ENCODE peak calls at places on chromosomes 4 and X, in eight cellular contexts. One of them, this sample, is unnamed.

GRCh38 chr4:80309301-80310004 is 26.1 kb upstream of the CFAP299 start:
- DNase-seq in HCT116: no peak
- DNase-seq in GM12878: no peak
- DNase-seq in GM23338: no peak
- DNase-seq in stomach: no peak
- DNase-seq in breast epithelium: no peak
- DNase-seq in suprapubic skin: no peak
- DNase-seq in transverse colon: no peak
- DNase-seq in this sample: no peak

GRCh38 chrX:19627533-19627932 is 112.2 kb upstream of the MAP3K15 start:
- DNase-seq in HCT116: no peak
- DNase-seq in GM12878: no peak
- DNase-seq in GM23338: no peak
- DNase-seq in stomach: no peak
- DNase-seq in breast epithelium: no peak
- DNase-seq in suprapubic skin: no peak
- DNase-seq in transverse colon: no peak
- DNase-seq in this sample: no peak

GRCh38 chrX:14064632-14065432 is 35.1 kb upstream of the GEMIN8 start:
- DNase-seq in HCT116: peak; percentile 13
- DNase-seq in GM12878: no peak
- DNase-seq in GM23338: no peak
- DNase-seq in stomach: no peak
- DNase-seq in breast epithelium: no peak
- DNase-seq in suprapubic skin: no peak
- DNase-seq in transverse colon: peak; percentile 38
- DNase-seq in this sample: no peak

GRCh38 chr4:8369426-8370105 is 71.0 kb downstream of the ACOX3 start:
- DNase-seq in HCT116: no peak
- DNase-seq in GM12878: no peak
- DNase-seq in GM23338: no peak
- DNase-seq in stomach: no peak
- DNase-seq in breast epithelium: no peak
- DNase-seq in suprapubic skin: no peak
- DNase-seq in transverse colon: no peak
- DNase-seq in this sample: no peak

GRCh38 chrX:135434258-135435138 is 12.8 kb downstream of the SMIM10L2A start:
- DNase-seq in HCT116: no peak
- DNase-seq in GM12878: no peak
- DNase-seq in GM23338: no peak
- DNase-seq in stomach: no peak
- DNase-seq in breast epithelium: no peak
- DNase-seq in suprapubic skin: no peak
- DNase-seq in transverse colon: no peak
- DNase-seq in this sample: no peak

GRCh38 chr4:148793221-148793620 is 351.0 kb upstream of the NR3C2 start:
- DNase-seq in HCT116: no peak
- DNase-seq in GM12878: no peak
- DNase-seq in GM23338: no peak
- DNase-seq in stomach: no peak
- DNase-seq in breast epithelium: no peak
- DNase-seq in suprapubic skin: no peak
- DNase-seq in transverse colon: no peak
- DNase-seq in this sample: no peak

GRCh38 chr4:16117164-16117563 is 33.3 kb upstream of the PROM1 start:
- DNase-seq in HCT116: no peak
- DNase-seq in GM12878: no peak
- DNase-seq in GM23338: no peak
- DNase-seq in stomach: no peak
- DNase-seq in breast epithelium: no peak
- DNase-seq in suprapubic skin: no peak
- DNase-seq in transverse colon: no peak
- DNase-seq in this sample: no peak

GRCh38 chrX:119654112-119654531 is 38.8 kb downstream of the SEPTIN6 start:
- DNase-seq in HCT116: no peak
- DNase-seq in GM12878: no peak
- DNase-seq in GM23338: peak; percentile 35
- DNase-seq in stomach: no peak
- DNase-seq in breast epithelium: no peak
- DNase-seq in suprapubic skin: no peak
- DNase-seq in transverse colon: no peak
- DNase-seq in this sample: no peak

GRCh38 chr4:46445689-46446339 is 55.9 kb upstream of the GABRA2 start:
- DNase-seq in HCT116: no peak
- DNase-seq in GM12878: no peak
- DNase-seq in GM23338: no peak
- DNase-seq in stomach: no peak
- DNase-seq in breast epithelium: no peak
- DNase-seq in suprapubic skin: no peak
- DNase-seq in transverse colon: no peak
- DNase-seq in this sample: no peak

GRCh38 chr4:16000708-16001483 is 37.9 kb upstream of the FGFBP2 start:
- DNase-seq in HCT116: no peak
- DNase-seq in GM12878: no peak
- DNase-seq in GM23338: no peak
- DNase-seq in stomach: no peak
- DNase-seq in breast epithelium: no peak
- DNase-seq in suprapubic skin: no peak
- DNase-seq in transverse colon: no peak
- DNase-seq in this sample: no peak

GRCh38 chrX:270848-271367 is 10.3 kb upstream of the PLCXD1 start:
- DNase-seq in HCT116: no peak
- DNase-seq in GM12878: no peak
- DNase-seq in GM23338: peak; percentile 43
- DNase-seq in stomach: peak; percentile 21
- DNase-seq in breast epithelium: peak; percentile 42
- DNase-seq in suprapubic skin: peak; percentile 41
- DNase-seq in transverse colon: no peak
- DNase-seq in this sample: peak; percentile 79

GRCh38 chr4:7890635-7891393 is 48.8 kb downstream of the AFAP1 start:
- DNase-seq in HCT116: no peak
- DNase-seq in GM12878: no peak
- DNase-seq in GM23338: peak; percentile 35
- DNase-seq in stomach: no peak
- DNase-seq in breast epithelium: no peak
- DNase-seq in suprapubic skin: no peak
- DNase-seq in transverse colon: no peak
- DNase-seq in this sample: no peak

GRCh38 chr4:141027421-141027820 is 105.8 kb downstream of the RNF150 start:
- DNase-seq in HCT116: no peak
- DNase-seq in GM12878: no peak
- DNase-seq in GM23338: no peak
- DNase-seq in stomach: no peak
- DNase-seq in breast epithelium: no peak
- DNase-seq in suprapubic skin: no peak
- DNase-seq in transverse colon: no peak
- DNase-seq in this sample: no peak

GRCh38 chr4:157204634-157205244 is 15.8 kb upstream of the GRIA2 start:
- DNase-seq in HCT116: peak; percentile 13
- DNase-seq in GM12878: no peak
- DNase-seq in GM23338: peak; percentile 76
- DNase-seq in stomach: no peak
- DNase-seq in breast epithelium: no peak
- DNase-seq in suprapubic skin: no peak
- DNase-seq in transverse colon: peak; percentile 30
- DNase-seq in this sample: peak; percentile 77

GRCh38 chrX:46327229-46328081 is 217.8 kb downstream of the ZNF674 start:
- DNase-seq in HCT116: peak; percentile 76
- DNase-seq in GM12878: no peak
- DNase-seq in GM23338: peak; percentile 91
- DNase-seq in stomach: peak; percentile 51
- DNase-seq in breast epithelium: no peak
- DNase-seq in suprapubic skin: no peak
- DNase-seq in transverse colon: peak; percentile 31
- DNase-seq in this sample: no peak

GRCh38 chrX:50586407-50586806 is 115.8 kb upstream of the DGKK start:
- DNase-seq in HCT116: no peak
- DNase-seq in GM12878: no peak
- DNase-seq in GM23338: no peak
- DNase-seq in stomach: no peak
- DNase-seq in breast epithelium: no peak
- DNase-seq in suprapubic skin: no peak
- DNase-seq in transverse colon: no peak
- DNase-seq in this sample: no peak

GRCh38 chr4:139015948-139016451 is 419 bp downstream of the NOCT start:
- DNase-seq in HCT116: no peak
- DNase-seq in GM12878: no peak
- DNase-seq in GM23338: peak; percentile 32
- DNase-seq in stomach: peak; percentile 56
- DNase-seq in breast epithelium: no peak
- DNase-seq in suprapubic skin: no peak
- DNase-seq in transverse colon: peak; percentile 52
- DNase-seq in this sample: no peak
- TF ChIP-seq CTCF in HCT116: no peak
- TF ChIP-seq CTCF in GM12878: peak; percentile 10
- TF ChIP-seq CTCF in GM23338: no peak
- TF ChIP-seq CTCF in stomach: no peak
- TF ChIP-seq CTCF in breast epithelium: no peak
- TF ChIP-seq CTCF in suprapubic skin: no peak
- TF ChIP-seq CTCF in transverse colon: no peak
- TF ChIP-seq CTCF in this sample: no peak

GRCh38 chr4:119041951-119042560 is 93.6 kb upstream of the MYOZ2 start:
- DNase-seq in HCT116: peak; percentile 67
- DNase-seq in GM12878: peak; percentile 12
- DNase-seq in GM23338: peak; percentile 89
- DNase-seq in stomach: peak; percentile 60
- DNase-seq in breast epithelium: no peak
- DNase-seq in suprapubic skin: no peak
- DNase-seq in transverse colon: peak; percentile 76
- DNase-seq in this sample: no peak
- TF ChIP-seq POLR2AphosphoS5 in HCT116: no peak
- TF ChIP-seq POLR2AphosphoS5 in GM12878: no peak
- TF ChIP-seq POLR2AphosphoS5 in GM23338: no peak
- TF ChIP-seq POLR2AphosphoS5 in stomach: peak; percentile 66
- TF ChIP-seq POLR2AphosphoS5 in breast epithelium: no peak
- TF ChIP-seq POLR2AphosphoS5 in suprapubic skin: no peak
- TF ChIP-seq POLR2AphosphoS5 in transverse colon: no peak
- TF ChIP-seq POLR2AphosphoS5 in this sample: no peak

GRCh38 chrX:49276207-49276606 is 6.6 kb downstream of the PPP1R3F start:
- DNase-seq in HCT116: no peak
- DNase-seq in GM12878: no peak
- DNase-seq in GM23338: no peak
- DNase-seq in stomach: no peak
- DNase-seq in breast epithelium: no peak
- DNase-seq in suprapubic skin: no peak
- DNase-seq in transverse colon: no peak
- DNase-seq in this sample: no peak
- H3K4me1 ChIP-seq in HCT116: peaks cover 6% of the 10 kb centered on the region
- H3K4me1 ChIP-seq in GM12878: no peaks in the 10 kb centered on the region
- H3K4me1 ChIP-seq in GM23338: peaks cover 3% of the 10 kb centered on the region
- H3K4me1 ChIP-seq in stomach: peaks cover 35% of the 10 kb centered on the region
- H3K4me1 ChIP-seq in breast epithelium: no peaks in the 10 kb centered on the region
- H3K4me1 ChIP-seq in suprapubic skin: peaks cover 30% of the 10 kb centered on the region
- H3K4me1 ChIP-seq in transverse colon: peaks cover 13% of the 10 kb centered on the region
- H3K4me1 ChIP-seq in this sample: peaks cover 33% of the 10 kb centered on the region

GRCh38 chrX:57821703-57822375 is 88.4 kb downstream of the ZXDA start:
- DNase-seq in HCT116: peak; percentile 48
- DNase-seq in GM12878: peak; percentile 13
- DNase-seq in GM23338: peak; percentile 74
- DNase-seq in stomach: no peak
- DNase-seq in breast epithelium: no peak
- DNase-seq in suprapubic skin: no peak
- DNase-seq in transverse colon: peak; percentile 8
- DNase-seq in this sample: no peak

GRCh38 chrX:57822398-57822797 is 87.9 kb downstream of the ZXDA start:
- DNase-seq in HCT116: no peak
- DNase-seq in GM12878: no peak
- DNase-seq in GM23338: no peak
- DNase-seq in stomach: no peak
- DNase-seq in breast epithelium: no peak
- DNase-seq in suprapubic skin: no peak
- DNase-seq in transverse colon: no peak
- DNase-seq in this sample: no peak

GRCh38 chrX:57817302-57817701 is 93.0 kb downstream of the ZXDA start:
- DNase-seq in HCT116: no peak
- DNase-seq in GM12878: no peak
- DNase-seq in GM23338: peak; percentile 5
- DNase-seq in stomach: no peak
- DNase-seq in breast epithelium: no peak
- DNase-seq in suprapubic skin: no peak
- DNase-seq in transverse colon: no peak
- DNase-seq in this sample: no peak
- TF ChIP-seq CTCF in HCT116: no peak
- TF ChIP-seq CTCF in GM12878: no peak
- TF ChIP-seq CTCF in GM23338: peak; percentile 56
- TF ChIP-seq CTCF in stomach: peak; percentile 29
- TF ChIP-seq CTCF in breast epithelium: no peak
- TF ChIP-seq CTCF in suprapubic skin: no peak
- TF ChIP-seq CTCF in transverse colon: no peak
- TF ChIP-seq CTCF in this sample: peak; percentile 24

DNA sequence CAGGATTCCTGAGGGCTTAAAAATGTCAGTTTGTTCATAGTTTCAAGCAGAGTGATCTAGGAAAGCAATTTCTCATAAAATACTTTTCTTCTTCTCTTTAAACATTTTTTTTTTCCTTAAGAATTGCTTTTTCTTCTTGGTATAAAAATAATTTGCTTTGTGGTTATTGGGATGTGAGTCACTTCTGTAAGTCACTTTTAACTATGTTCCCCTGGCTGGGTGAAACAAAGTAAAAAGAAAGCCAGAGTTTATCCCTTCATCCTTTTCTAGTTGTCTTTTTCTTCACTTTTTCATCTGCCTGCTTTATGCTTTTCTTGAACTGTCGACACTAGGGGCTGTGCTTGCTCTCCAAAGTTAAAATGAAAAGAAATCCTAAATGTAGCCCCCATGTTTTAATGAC is 33.5 kb downstream of the ARSJ start:
- DNase-seq in HCT116: no peak
- DNase-seq in GM12878: no peak
- DNase-seq in GM23338: peak; percentile 10
- DNase-seq in stomach: no peak
- DNase-seq in breast epithelium: no peak
- DNase-seq in suprapubic skin: no peak
- DNase-seq in transverse colon: no peak
- DNase-seq in this sample: no peak
- TF ChIP-seq POLR2AphosphoS5 in HCT116: no peak
- TF ChIP-seq POLR2AphosphoS5 in GM12878: no peak
- TF ChIP-seq POLR2AphosphoS5 in GM23338: no peak
- TF ChIP-seq POLR2AphosphoS5 in stomach: no peak
- TF ChIP-seq POLR2AphosphoS5 in breast epithelium: no peak
- TF ChIP-seq POLR2AphosphoS5 in suprapubic skin: no peak
- TF ChIP-seq POLR2AphosphoS5 in transverse colon: no peak
- TF ChIP-seq POLR2AphosphoS5 in this sample: no peak